ENCODE peak calls at places on chromosomes 7 and 10, in five cellular contexts. R is testis, M is PC-3, O is GM06990, I is fibroblast of pulmonary artery. V is an unnamed sample.

GRCh38 chr10:133087679-133088523 is at the start of gene ADGRA1:
- DNase-seq in M (no peak), O (no peak), R (peak; percentile 23), I (no peak), V (no peak)

GRCh38 chr7:17814058-17814457 is 126.2 kb downstream of the SNX13 start:
- DNase-seq in M (no peak), O (no peak), R (no peak), I (no peak), V (no peak)

GRCh38 chr10:5760462-5760861 is 52.8 kb downstream of the GDI2 start:
- DNase-seq in R (no peak), O (no peak), I (no peak), M (no peak), V (no peak)

GRCh38 chr10:4234661-4235060 is 449.7 kb upstream of the KLF6 start:
- DNase-seq in R (no peak), M (no peak), O (no peak), I (peak; percentile 70), V (no peak)

GRCh38 chr7:88259656-88260380 is 40.0 kb upstream of the SRI start:
- DNase-seq in I (no peak), M (peak; percentile 61), R (no peak), O (no peak), V (peak; percentile 20)

GRCh38 chr7:109456116-109456515 is 886.4 kb downstream of the DNAJB9 start:
- DNase-seq in M (no peak), R (no peak), O (no peak), I (no peak), V (no peak)

GRCh38 chr7:131555565-131556054 is 818 bp downstream of the PODXL start:
- DNase-seq in R (no peak), M (no peak), O (no peak), I (no peak), V (no peak)

GRCh38 chr10:36280886-36281499 is 638.9 kb upstream of the FZD8 start:
- DNase-seq in R (no peak), O (no peak), M (no peak), I (no peak), V (no peak)

DNA sequence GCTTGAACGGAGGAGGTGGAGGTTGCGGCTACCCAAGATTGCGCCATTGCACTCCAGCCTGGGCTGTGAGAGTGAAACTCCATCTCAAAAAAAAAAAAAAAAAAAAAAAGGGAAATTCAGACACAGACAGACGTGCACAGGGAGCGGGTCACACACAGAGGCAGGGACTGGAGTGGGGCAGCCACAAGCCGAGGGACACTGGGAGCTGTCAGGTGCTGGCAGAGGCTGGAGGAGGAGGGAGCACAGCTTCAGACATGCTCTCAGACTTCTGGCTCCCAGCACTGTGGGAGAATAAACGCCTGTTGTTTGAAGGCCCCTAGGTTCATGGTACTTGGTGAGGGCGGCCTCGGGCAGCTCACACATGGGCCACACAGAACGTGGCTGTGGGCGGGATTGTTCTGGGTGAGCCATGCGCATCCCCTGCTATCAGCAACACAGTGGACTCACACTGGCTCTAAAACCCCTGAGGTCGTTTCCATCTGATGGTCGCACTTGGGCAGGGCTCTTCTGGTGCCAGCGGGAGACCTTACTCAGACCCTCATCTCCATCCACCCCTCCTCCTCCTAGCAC is 375.9 kb downstream of the DNAJB6 start:
- DNase-seq in M (no peak), R (no peak), I (no peak), O (no peak), V (no peak)
- H3K4me3 ChIP-seq in M (no peak overlapping the region), R (no peak overlapping the region), I (no peak overlapping the region), O (no peak overlapping the region), V (no peak overlapping the region)

GRCh38 chr10:49297818-49298665 is 928 bp upstream of the C10orf71 start:
- DNase-seq in R (no peak), O (no peak), I (no peak), M (no peak), V (no peak)
- TF ChIP-seq CTCF in R (no peak), O (no peak), I (no peak), M (no peak), V (no peak)

GRCh38 chr10:120555436-120556163 is 98.6 kb downstream of the PLPP4 start:
- DNase-seq in O (no peak), M (no peak), R (no peak), I (no peak), V (no peak)

GRCh38 chr10:120559800-120560199 is 102.8 kb downstream of the PLPP4 start:
- DNase-seq in M (no peak), O (no peak), R (no peak), I (no peak), V (no peak)

GRCh38 chr10:120556164-120556532 is 99.1 kb downstream of the PLPP4 start:
- DNase-seq in R (no peak), O (no peak), I (no peak), M (no peak), V (no peak)

GRCh38 chr10:120553911-120554310 is 96.9 kb downstream of the PLPP4 start:
- DNase-seq in I (no peak), M (no peak), R (no peak), O (no peak), V (no peak)

DNA sequence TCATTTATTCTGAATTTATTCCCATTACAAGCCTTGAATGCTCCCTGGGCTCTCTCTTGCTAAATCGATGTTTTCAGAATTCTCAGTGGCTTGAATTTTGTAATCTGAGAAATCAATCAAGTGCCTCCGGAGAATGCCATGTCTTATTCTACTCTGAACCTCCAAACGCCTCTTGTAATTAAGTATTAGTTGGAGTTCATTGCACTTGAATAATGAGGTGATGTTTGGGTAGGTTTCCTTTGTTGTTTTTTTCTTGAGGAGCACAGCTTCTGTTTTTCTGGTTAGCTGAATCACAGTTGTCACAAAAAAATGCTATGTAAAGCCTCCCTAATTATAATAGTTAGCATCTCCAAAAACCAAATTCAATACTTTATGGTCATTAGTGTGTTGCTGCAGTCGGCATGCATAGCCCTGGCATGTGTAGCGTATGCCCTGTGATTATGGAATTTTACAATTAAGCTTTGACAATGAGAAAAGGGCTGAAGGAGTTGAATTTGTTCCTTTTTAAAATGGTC is 100.3 kb downstream of the PLPP4 start:
- DNase-seq in O (no peak), I (no peak), M (no peak), R (no peak), V (no peak)
- H3K4me3 ChIP-seq in O (no peak overlapping the region), I (no peak overlapping the region), M (no peak overlapping the region), R (no peak overlapping the region), V (no peak overlapping the region)

DNA sequence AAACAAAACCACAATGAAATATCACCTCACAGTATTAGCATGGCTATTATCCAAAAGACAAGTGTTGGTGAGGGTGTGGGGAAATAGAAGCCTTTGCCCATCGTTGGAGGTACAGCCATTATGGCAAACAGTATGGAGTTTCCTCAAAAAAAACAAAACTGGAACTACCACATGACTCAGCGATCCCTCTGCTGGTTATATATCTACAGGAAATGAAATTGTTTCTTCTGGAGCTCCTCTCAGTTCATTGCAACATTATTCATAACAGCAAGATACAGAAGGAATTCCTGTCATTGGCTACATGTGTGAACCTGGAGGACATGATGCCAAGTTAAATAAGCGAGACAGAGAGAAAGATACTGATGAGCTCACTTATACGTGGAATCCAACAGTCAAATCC is 2.4 kb upstream of the UBE3C start:
- DNase-seq in O (no peak), M (peak; percentile 68), R (no peak), I (peak; percentile 94), V (peak; percentile 89)
- TF ChIP-seq CTCF in O (no peak), M (peak; percentile 54), R (no peak), I (peak; percentile 26), V (peak; percentile 38)

V was measured in fibroblast of mammary gland.